ENCODE peak calls at places on chromosomes 11 and 22, in nine cellular contexts. Y is colonic mucosa; F is sigmoid colon; H is CD8-positive, alpha-beta memory T cell; U is OCI-LY7; O is IMR-90; T is right lobe of liver; P is cardiac muscle cell; I is CD4-positive, alpha-beta memory T cell. K is an unnamed sample.
A peak's percentile ranks its signal among the peaks of the same experiment; 100 is the strongest.

GRCh38 chr22:20738394-20739089 is 35.4 kb upstream of the SERPIND1 start:
- DNase-seq in Y (no peak), F (no peak), H (no peak), U (no peak), O (no peak), T (no peak), P (no peak), I (no peak), K (no peak)

GRCh38 chr11:67060111-67060522 is 3.5 kb downstream of the RHOD start:
- DNase-seq in Y (no peak), F (no peak), H (no peak), U (no peak), O (peak; percentile 36), T (no peak), P (no peak), I (no peak), K (no peak)

GRCh38 chr11:126686938-126687337 is 313.6 kb downstream of the KIRREL3 start:
- DNase-seq in Y (no peak), F (no peak), H (no peak), U (no peak), O (no peak), T (no peak), P (no peak), I (no peak), K (no peak)

GRCh38 chr22:38012604-38013072 is 28.3 kb upstream of the SOX10 start:
- DNase-seq in Y (no peak), F (no peak), H (no peak), U (no peak), O (peak; percentile 85), T (no peak), P (no peak), I (no peak), K (no peak)

GRCh38 chr22:30940655-30941362 is 27.8 kb downstream of the MORC2 start:
- DNase-seq in Y (no peak), F (no peak), H (peak; percentile 62), U (no peak), O (no peak), T (no peak), P (no peak), I (peak; percentile 62), K (no peak)

GRCh38 chr22:20881869-20882815 is 23.3 kb downstream of the SNAP29 start:
- DNase-seq in Y (no peak), F (no peak), H (no peak), U (no peak), O (no peak), T (no peak), P (no peak), I (no peak), K (no peak)

GRCh38 chr11:72782081-72782920 is 11.5 kb downstream of the STARD10 start:
- DNase-seq in Y (peak; percentile 86), F (no peak), H (no peak), U (peak; percentile 18), O (no peak), T (peak; percentile 82), P (peak; percentile 20), I (no peak), K (no peak)

GRCh38 chr22:44691796-44692661 is 10.0 kb upstream of the PRR5 start:
- DNase-seq in Y (no peak), F (no peak), H (no peak), U (no peak), O (no peak), T (no peak), P (no peak), I (no peak), K (peak; percentile 41)

GRCh38 chr22:31036671-31037550 is 44.2 kb upstream of the SMTN start:
- DNase-seq in Y (peak; percentile 36), F (peak; percentile 90), H (no peak), U (no peak), O (peak; percentile 53), T (no peak), P (no peak), I (no peak), K (peak; percentile 88)

GRCh38 chr11:106794058-106794457 is 224.2 kb downstream of the GUCY1A2 start:
- DNase-seq in Y (no peak), F (no peak), H (no peak), U (no peak), O (no peak), T (no peak), P (no peak), I (no peak), K (no peak)

GRCh38 chr11:96145163-96145585 is 197.8 kb downstream of the MAML2 start:
- DNase-seq in Y (no peak), F (no peak), H (no peak), U (no peak), O (no peak), T (no peak), P (no peak), I (no peak), K (no peak)

GRCh38 chr11:114017723-114018122 is 41.8 kb upstream of the ZBTB16 start:
- DNase-seq in Y (no peak), F (no peak), H (no peak), U (no peak), O (no peak), T (no peak), P (no peak), I (no peak), K (peak; percentile 72)

GRCh38 chr11:78417175-78417887 is at the start of gene GAB2:
- DNase-seq in Y (peak; percentile 61), F (no peak), H (peak; percentile 34), U (no peak), O (no peak), T (peak; percentile 61), P (no peak), I (peak; percentile 47), K (peak; percentile 2)

GRCh38 chr22:41203118-41203517 is 2.0 kb upstream of the L3MBTL2 start:
- DNase-seq in Y (no peak), F (no peak), H (no peak), U (no peak), O (no peak), T (no peak), P (no peak), I (no peak), K (no peak)

GRCh38 chr22:31329029-31329428 is 17.1 kb downstream of the PATZ1 start:
- DNase-seq in Y (no peak), F (no peak), H (no peak), U (no peak), O (peak; percentile 37), T (no peak), P (no peak), I (no peak), K (no peak)

GRCh38 chr11:94151903-94152677 is 23.4 kb downstream of the PANX1 start:
- DNase-seq in Y (no peak), F (no peak), H (no peak), U (no peak), O (peak; percentile 91), T (no peak), P (no peak), I (no peak), K (peak; percentile 58)

GRCh38 chr11:68927280-68928107 is 23.8 kb downstream of the IGHMBP2 start:
- DNase-seq in Y (no peak), F (no peak), H (no peak), U (peak; percentile 66), O (peak; percentile 36), T (no peak), P (no peak), I (no peak), K (no peak)
- H3K4me3 ChIP-seq in Y (no peak overlapping the region), F (no peak overlapping the region), H (no peak overlapping the region), U (no peak overlapping the region), O (no peak overlapping the region), T (no peak overlapping the region), P (no peak overlapping the region), I (no peak overlapping the region), K (no peak overlapping the region)

GRCh38 chr22:48256041-48256739 is 1493.7 kb downstream of the TBC1D22A start:
- DNase-seq in Y (no peak), F (no peak), H (no peak), U (no peak), O (no peak), T (no peak), P (no peak), I (no peak), K (no peak)
- H3K9me3 ChIP-seq in Y (no peaks in the 10 kb centered on the region), F (no peaks in the 10 kb centered on the region), H (no peaks in the 10 kb centered on the region), U (no peaks in the 10 kb centered on the region), O (peaks cover 44% of the 10 kb centered on the region), T (no peaks in the 10 kb centered on the region), P (no peaks in the 10 kb centered on the region), I (no peaks in the 10 kb centered on the region), K (no peaks in the 10 kb centered on the region)

DNA sequence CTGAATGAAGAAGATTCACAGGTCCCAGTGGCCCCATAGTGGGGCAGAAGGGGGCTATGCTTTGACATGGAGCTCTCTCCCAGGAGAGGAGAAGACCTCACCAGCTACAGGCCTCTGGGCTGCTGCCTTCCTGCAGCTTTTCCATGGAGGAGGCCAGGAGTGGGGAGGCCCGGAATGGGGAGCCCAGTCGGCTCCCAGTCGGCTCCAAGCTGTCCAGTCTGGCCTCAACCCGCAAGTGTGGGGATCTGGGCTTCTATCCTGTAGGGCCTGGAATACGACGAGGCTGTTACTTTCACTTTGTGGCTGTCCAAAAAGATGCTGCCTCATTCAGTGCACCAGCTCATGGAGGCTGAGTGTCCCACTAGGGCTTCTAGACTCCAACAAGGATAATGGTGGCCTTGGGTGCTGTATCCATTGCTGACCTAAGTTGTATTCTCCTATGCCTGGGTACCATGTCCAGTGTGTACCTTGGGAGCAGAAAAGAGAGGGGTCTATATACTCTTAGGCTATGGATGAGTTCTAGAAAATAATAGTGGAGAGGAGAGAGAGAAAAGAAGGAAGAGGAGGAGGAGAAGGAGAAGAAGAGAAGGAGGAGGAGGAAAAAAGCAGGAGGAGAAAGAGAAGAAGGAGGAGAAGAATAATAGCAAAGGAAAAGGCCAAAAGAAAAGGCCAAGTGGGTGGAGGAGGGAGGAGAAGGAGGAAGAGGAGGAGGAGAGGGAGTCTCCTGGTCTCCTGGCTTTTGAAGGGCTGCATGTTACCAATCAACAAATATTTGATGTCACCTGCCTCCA is 1.1 kb downstream of the MYO18B start:
- DNase-seq in Y (no peak), F (no peak), H (no peak), U (no peak), O (no peak), T (no peak), P (no peak), I (no peak), K (no peak)
- H3K4me3 ChIP-seq in Y (no peak overlapping the region), F (no peak overlapping the region), H (no peak overlapping the region), U (no peak overlapping the region), O (no peak overlapping the region), T (no peak overlapping the region), P (peak overlapping the region; percentile 59), I (no peak overlapping the region), K (no peak overlapping the region)

GRCh38 chr22:48827228-48827810 is 1000.4 kb downstream of the BRD1 start:
- DNase-seq in Y (no peak), F (no peak), H (no peak), U (no peak), O (no peak), T (no peak), P (no peak), I (no peak), K (no peak)

GRCh38 chr22:48825802-48826520 is 1001.7 kb downstream of the BRD1 start:
- DNase-seq in Y (no peak), F (no peak), H (no peak), U (no peak), O (no peak), T (peak; percentile 30), P (no peak), I (no peak), K (no peak)

GRCh38 chr22:48823941-48824340 is 1003.7 kb downstream of the BRD1 start:
- DNase-seq in Y (no peak), F (no peak), H (no peak), U (no peak), O (no peak), T (peak; percentile 44), P (no peak), I (no peak), K (no peak)

GRCh38 chr22:48826546-48826945 is 1001.1 kb downstream of the BRD1 start:
- DNase-seq in Y (no peak), F (no peak), H (no peak), U (no peak), O (no peak), T (peak; percentile 37), P (no peak), I (no peak), K (no peak)

GRCh38 chr22:48824673-48825651 is 1002.7 kb downstream of the BRD1 start:
- DNase-seq in Y (no peak), F (no peak), H (no peak), U (no peak), O (no peak), T (peak; percentile 43), P (no peak), I (no peak), K (peak; percentile 68)
- H3K9me3 ChIP-seq in Y (no peaks in the 10 kb centered on the region), F (no peaks in the 10 kb centered on the region), H (no peaks in the 10 kb centered on the region), U (no peaks in the 10 kb centered on the region), O (peaks cover 73% of the 10 kb centered on the region), T (no peaks in the 10 kb centered on the region), P (no peaks in the 10 kb centered on the region), I (no peaks in the 10 kb centered on the region), K (no peaks in the 10 kb centered on the region)